ENCODE peak calls at places on chromosomes 3 and 15, in eight cellular contexts. One of them, this sample, is unnamed. For H3K9me3, the result is how much of the 10 kb centered on the place peaks cover.

GRCh38 chr15:64635486-64635815 is 139.9 kb downstream of the RBPMS2 start:
- DNase-seq in right cardiac atrium: no peak
- DNase-seq in A549: peak
- DNase-seq in GM23248: peak
- DNase-seq in sigmoid colon: peak
- DNase-seq in hepatocyte: peak
- DNase-seq in keratinocyte: no peak
- DNase-seq in ovary: no peak
- DNase-seq in this sample: no peak

GRCh38 chr3:130759692-130760338 is 13.2 kb upstream of the PIK3R4 start:
- DNase-seq in right cardiac atrium: peak
- DNase-seq in A549: peak
- DNase-seq in GM23248: peak
- DNase-seq in sigmoid colon: no peak
- DNase-seq in hepatocyte: peak
- DNase-seq in keratinocyte: no peak
- DNase-seq in ovary: no peak
- DNase-seq in this sample: no peak

GRCh38 chr3:72088486-72089025 is 303.6 kb upstream of the PROK2 start:
- DNase-seq in right cardiac atrium: no peak
- DNase-seq in A549: peak
- DNase-seq in GM23248: no peak
- DNase-seq in sigmoid colon: no peak
- DNase-seq in hepatocyte: no peak
- DNase-seq in keratinocyte: no peak
- DNase-seq in ovary: no peak
- DNase-seq in this sample: no peak

GRCh38 chr15:93164409-93164808 is 75.4 kb upstream of the RGMA start:
- DNase-seq in right cardiac atrium: no peak
- DNase-seq in A549: no peak
- DNase-seq in GM23248: no peak
- DNase-seq in sigmoid colon: no peak
- DNase-seq in hepatocyte: no peak
- DNase-seq in keratinocyte: no peak
- DNase-seq in ovary: no peak
- DNase-seq in this sample: no peak

GRCh38 chr15:79903626-79904025 is 6.8 kb upstream of the MTHFS start:
- DNase-seq in right cardiac atrium: no peak
- DNase-seq in A549: no peak
- DNase-seq in GM23248: no peak
- DNase-seq in sigmoid colon: no peak
- DNase-seq in hepatocyte: no peak
- DNase-seq in keratinocyte: no peak
- DNase-seq in ovary: no peak
- DNase-seq in this sample: no peak

GRCh38 chr3:84666468-84666867 is 292.3 kb upstream of the CADM2 start:
- DNase-seq in right cardiac atrium: no peak
- DNase-seq in A549: no peak
- DNase-seq in GM23248: no peak
- DNase-seq in sigmoid colon: no peak
- DNase-seq in hepatocyte: no peak
- DNase-seq in keratinocyte: no peak
- DNase-seq in ovary: no peak
- DNase-seq in this sample: no peak

GRCh38 chr3:162270059-162270458 is 773.5 kb downstream of the OTOL1 start:
- DNase-seq in right cardiac atrium: no peak
- DNase-seq in A549: no peak
- DNase-seq in GM23248: no peak
- DNase-seq in sigmoid colon: no peak
- DNase-seq in hepatocyte: no peak
- DNase-seq in keratinocyte: no peak
- DNase-seq in ovary: no peak
- DNase-seq in this sample: no peak

GRCh38 chr3:39383190-39383912 is at the start of gene SLC25A38:
- DNase-seq in right cardiac atrium: peak
- DNase-seq in A549: peak
- DNase-seq in GM23248: peak
- DNase-seq in sigmoid colon: peak
- DNase-seq in hepatocyte: peak
- DNase-seq in keratinocyte: no peak
- DNase-seq in ovary: peak
- DNase-seq in this sample: peak

GRCh38 chr15:55630921-55631320 is 42.8 kb upstream of the PYGO1 start:
- DNase-seq in right cardiac atrium: no peak
- DNase-seq in A549: no peak
- DNase-seq in GM23248: no peak
- DNase-seq in sigmoid colon: no peak
- DNase-seq in hepatocyte: no peak
- DNase-seq in keratinocyte: no peak
- DNase-seq in ovary: no peak
- DNase-seq in this sample: no peak

GRCh38 chr3:51722362-51722761 is 15.5 kb downstream of the GRM2 start:
- DNase-seq in right cardiac atrium: no peak
- DNase-seq in A549: peak
- DNase-seq in GM23248: no peak
- DNase-seq in sigmoid colon: no peak
- DNase-seq in hepatocyte: no peak
- DNase-seq in keratinocyte: no peak
- DNase-seq in ovary: no peak
- DNase-seq in this sample: no peak

GRCh38 chr3:106215047-106215446 is 346.2 kb upstream of the CBLB start:
- DNase-seq in right cardiac atrium: no peak
- DNase-seq in A549: no peak
- DNase-seq in GM23248: peak
- DNase-seq in sigmoid colon: no peak
- DNase-seq in hepatocyte: no peak
- DNase-seq in keratinocyte: no peak
- DNase-seq in ovary: no peak
- DNase-seq in this sample: no peak

GRCh38 chr15:67827561-67828378 is 2.5 kb downstream of the SKOR1 start:
- DNase-seq in right cardiac atrium: no peak
- DNase-seq in A549: no peak
- DNase-seq in GM23248: no peak
- DNase-seq in sigmoid colon: no peak
- DNase-seq in hepatocyte: no peak
- DNase-seq in keratinocyte: no peak
- DNase-seq in ovary: no peak
- DNase-seq in this sample: no peak

GRCh38 chr3:34024447-34025240 is 226.2 kb downstream of the PDCD6IP start:
- DNase-seq in right cardiac atrium: no peak
- DNase-seq in A549: no peak
- DNase-seq in GM23248: no peak
- DNase-seq in sigmoid colon: no peak
- DNase-seq in hepatocyte: no peak
- DNase-seq in keratinocyte: no peak
- DNase-seq in ovary: no peak
- DNase-seq in this sample: no peak

GRCh38 chr3:40044487-40044886 is 235.1 kb downstream of the MYRIP start:
- DNase-seq in right cardiac atrium: no peak
- DNase-seq in A549: no peak
- DNase-seq in GM23248: peak
- DNase-seq in sigmoid colon: no peak
- DNase-seq in hepatocyte: no peak
- DNase-seq in keratinocyte: peak
- DNase-seq in ovary: no peak
- DNase-seq in this sample: no peak

DNA sequence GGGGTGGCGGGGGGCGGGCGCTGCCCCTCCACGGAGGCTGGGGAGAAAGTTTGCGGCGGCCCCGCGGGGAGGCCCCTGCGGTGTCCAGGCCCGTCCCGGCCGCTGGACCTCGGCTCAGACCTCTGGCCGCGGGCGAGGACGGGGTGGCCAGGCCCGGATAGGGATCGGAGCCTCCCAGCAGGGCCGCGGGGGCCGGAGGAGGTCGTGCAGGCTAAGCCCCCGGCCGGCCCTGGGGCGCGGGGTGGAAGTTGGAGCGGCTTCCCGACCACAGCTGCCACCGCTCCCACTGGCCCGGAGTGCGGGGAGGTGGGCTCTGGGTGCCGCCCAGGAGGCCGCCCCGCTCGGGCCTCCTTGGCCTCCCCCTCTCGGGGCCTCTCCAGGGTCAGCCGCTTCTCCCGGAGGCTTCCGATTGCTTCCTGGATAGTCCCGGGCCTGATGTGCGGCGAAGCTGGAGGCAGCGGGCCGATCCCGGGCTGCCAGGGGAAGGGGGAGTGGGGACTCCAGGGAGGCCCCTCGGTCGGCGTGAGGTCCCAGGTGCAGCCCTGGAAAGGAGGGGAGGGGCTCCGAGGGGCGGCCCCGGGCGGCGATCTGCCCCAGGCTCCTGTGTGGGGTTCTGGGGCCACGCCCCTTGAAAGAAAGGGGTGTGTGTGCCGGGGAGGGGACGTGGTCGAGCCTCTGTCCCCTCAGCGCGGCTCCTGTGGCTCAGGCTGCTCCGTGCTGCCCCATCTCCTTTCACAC is 907 bp downstream of the PLXNA1 start:
- DNase-seq in right cardiac atrium: peak
- DNase-seq in A549: no peak
- DNase-seq in GM23248: peak
- DNase-seq in sigmoid colon: no peak
- DNase-seq in hepatocyte: peak
- DNase-seq in keratinocyte: no peak
- DNase-seq in ovary: peak
- DNase-seq in this sample: no peak
- H3K27ac ChIP-seq in right cardiac atrium: no peak
- H3K27ac ChIP-seq in A549: peak
- H3K27ac ChIP-seq in GM23248: no peak
- H3K27ac ChIP-seq in sigmoid colon: peak
- H3K27ac ChIP-seq in hepatocyte: peak
- H3K27ac ChIP-seq in keratinocyte: peak
- H3K27ac ChIP-seq in ovary: peak
- H3K27ac ChIP-seq in this sample: peak

GRCh38 chr3:6655275-6655674 is 205.6 kb upstream of the GRM7 start:
- DNase-seq in right cardiac atrium: no peak
- DNase-seq in A549: no peak
- DNase-seq in GM23248: no peak
- DNase-seq in sigmoid colon: no peak
- DNase-seq in hepatocyte: no peak
- DNase-seq in keratinocyte: no peak
- DNase-seq in ovary: no peak
- DNase-seq in this sample: no peak

GRCh38 chr3:6657591-6657990 is 203.3 kb upstream of the GRM7 start:
- DNase-seq in right cardiac atrium: no peak
- DNase-seq in A549: no peak
- DNase-seq in GM23248: no peak
- DNase-seq in sigmoid colon: no peak
- DNase-seq in hepatocyte: no peak
- DNase-seq in keratinocyte: no peak
- DNase-seq in ovary: no peak
- DNase-seq in this sample: no peak

GRCh38 chr3:6654670-6655069 is 206.2 kb upstream of the GRM7 start:
- DNase-seq in right cardiac atrium: no peak
- DNase-seq in A549: no peak
- DNase-seq in GM23248: no peak
- DNase-seq in sigmoid colon: no peak
- DNase-seq in hepatocyte: no peak
- DNase-seq in keratinocyte: no peak
- DNase-seq in ovary: no peak
- DNase-seq in this sample: no peak
- H3K9me3 ChIP-seq in right cardiac atrium: under half
- H3K9me3 ChIP-seq in A549: under half
- H3K9me3 ChIP-seq in GM23248: under half
- H3K9me3 ChIP-seq in sigmoid colon: under half
- H3K9me3 ChIP-seq in hepatocyte: under half
- H3K9me3 ChIP-seq in keratinocyte: under half
- H3K9me3 ChIP-seq in ovary: under half
- H3K9me3 ChIP-seq in this sample: under half

GRCh38 chr3:141261472-141262171 is 30.0 kb downstream of the PXYLP1 start:
- DNase-seq in right cardiac atrium: no peak
- DNase-seq in A549: no peak
- DNase-seq in GM23248: peak
- DNase-seq in sigmoid colon: no peak
- DNase-seq in hepatocyte: no peak
- DNase-seq in keratinocyte: no peak
- DNase-seq in ovary: no peak
- DNase-seq in this sample: no peak

GRCh38 chr3:141266186-141266585 is 34.6 kb downstream of the PXYLP1 start:
- DNase-seq in right cardiac atrium: no peak
- DNase-seq in A549: no peak
- DNase-seq in GM23248: no peak
- DNase-seq in sigmoid colon: no peak
- DNase-seq in hepatocyte: no peak
- DNase-seq in keratinocyte: no peak
- DNase-seq in ovary: no peak
- DNase-seq in this sample: no peak

GRCh38 chr3:141257971-141258370 is 26.3 kb downstream of the PXYLP1 start:
- DNase-seq in right cardiac atrium: no peak
- DNase-seq in A549: no peak
- DNase-seq in GM23248: no peak
- DNase-seq in sigmoid colon: no peak
- DNase-seq in hepatocyte: no peak
- DNase-seq in keratinocyte: no peak
- DNase-seq in ovary: no peak
- DNase-seq in this sample: no peak

GRCh38 chr3:141260131-141260927 is 28.7 kb downstream of the PXYLP1 start:
- DNase-seq in right cardiac atrium: no peak
- DNase-seq in A549: no peak
- DNase-seq in GM23248: no peak
- DNase-seq in sigmoid colon: no peak
- DNase-seq in hepatocyte: no peak
- DNase-seq in keratinocyte: no peak
- DNase-seq in ovary: no peak
- DNase-seq in this sample: no peak

DNA sequence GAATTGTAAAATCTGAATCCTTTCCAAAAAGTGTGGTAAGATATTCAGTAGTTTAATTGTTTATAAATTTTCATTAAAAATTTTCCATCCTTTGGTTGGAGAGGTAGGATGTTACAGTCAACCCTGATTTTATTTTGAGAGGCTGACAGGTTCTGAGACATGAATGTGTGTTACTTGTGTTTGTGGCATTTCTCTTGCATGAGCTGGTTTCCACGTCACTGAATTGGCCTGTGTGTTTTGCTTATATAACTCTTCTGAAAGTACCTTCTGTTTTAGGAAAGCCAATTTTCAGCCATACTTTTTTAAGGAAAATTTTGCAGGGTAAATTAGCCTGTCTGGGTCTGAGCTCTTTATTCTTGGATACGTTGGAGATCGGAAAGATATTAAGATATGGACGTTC is 30.7 kb downstream of the PXYLP1 start:
- DNase-seq in right cardiac atrium: no peak
- DNase-seq in A549: no peak
- DNase-seq in GM23248: peak
- DNase-seq in sigmoid colon: no peak
- DNase-seq in hepatocyte: no peak
- DNase-seq in keratinocyte: no peak
- DNase-seq in ovary: no peak
- DNase-seq in this sample: no peak
- H3K27ac ChIP-seq in right cardiac atrium: no peak
- H3K27ac ChIP-seq in A549: no peak
- H3K27ac ChIP-seq in GM23248: peak
- H3K27ac ChIP-seq in sigmoid colon: no peak
- H3K27ac ChIP-seq in hepatocyte: no peak
- H3K27ac ChIP-seq in keratinocyte: no peak
- H3K27ac ChIP-seq in ovary: no peak
- H3K27ac ChIP-seq in this sample: no peak

DNA sequence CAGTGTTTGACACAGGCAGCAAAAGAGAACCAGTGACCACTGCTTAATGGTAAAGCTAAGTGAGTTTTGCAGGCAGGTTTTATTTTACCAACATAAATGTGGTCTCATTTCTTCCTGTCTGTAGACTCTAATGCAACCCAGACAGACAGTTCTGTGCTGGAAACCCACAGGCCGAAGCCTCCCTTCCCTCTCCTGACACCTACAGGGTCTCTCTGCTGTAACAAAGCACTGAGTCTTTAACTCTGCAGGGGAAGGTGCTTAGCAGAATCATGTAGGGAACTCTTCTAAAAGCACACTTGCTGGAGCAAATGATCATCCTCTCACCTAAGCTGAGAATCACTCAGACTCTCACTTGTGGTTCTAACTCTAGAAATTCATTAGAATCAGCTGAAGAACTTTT is 200.3 kb downstream of the KBTBD8 start:
- DNase-seq in right cardiac atrium: no peak
- DNase-seq in A549: no peak
- DNase-seq in GM23248: no peak
- DNase-seq in sigmoid colon: no peak
- DNase-seq in hepatocyte: no peak
- DNase-seq in keratinocyte: no peak
- DNase-seq in ovary: no peak
- DNase-seq in this sample: no peak
- H3K9me3 ChIP-seq in right cardiac atrium: under half
- H3K9me3 ChIP-seq in A549: under half
- H3K9me3 ChIP-seq in GM23248: under half
- H3K9me3 ChIP-seq in sigmoid colon: under half
- H3K9me3 ChIP-seq in hepatocyte: under half
- H3K9me3 ChIP-seq in keratinocyte: under half
- H3K9me3 ChIP-seq in ovary: under half
- H3K9me3 ChIP-seq in this sample: under half